ENCODE peak calls at places on chromosome 14, in eight cellular contexts. A is activated naive CD4-positive, alpha-beta T cell treated with anti-CD3 and anti-CD28 coated beads, Interleukin-2, amount 50 U/mL, for 16 hours; L is psoas muscle; T is NCI-H2081; D is nephron progenitor cell; V is A549; C is activated gamma-delta T cell treated with Interleukin-2 at 50 U/mL for 16 hours; O is neural crest cell. W is an unnamed sample.

GRCh38 chr14:69648480-69649414 is 37.4 kb downstream of the SUSD6 start:
- DNase-seq in L (no peak), O (no peak), V (peak), D (no peak), T (peak), C (no peak), A (no peak), W (no peak)

GRCh38 chr14:69587389-69587788 is 12.7 kb upstream of the CCDC177 start:
- DNase-seq in D (no peak), V (no peak), C (no peak), L (no peak), A (no peak), T (no peak), O (no peak), W (no peak)

GRCh38 chr14:76293221-76293620 is 82.7 kb upstream of the ESRRB start:
- DNase-seq in A (no peak), O (no peak), V (no peak), L (no peak), C (no peak), D (no peak), T (no peak), W (no peak)

GRCh38 chr14:63662776-63663175 is 21.1 kb upstream of the WDR89 start:
- DNase-seq in T (no peak), C (no peak), L (no peak), A (no peak), V (no peak), O (no peak), D (no peak), W (no peak)

GRCh38 chr14:38502241-38502640 is 246.3 kb upstream of the CLEC14A start:
- DNase-seq in T (no peak), V (no peak), D (no peak), A (no peak), O (no peak), C (no peak), L (no peak), W (no peak)

GRCh38 chr14:31420013-31420318 is 384 bp downstream of the HEATR5A start:
- DNase-seq in T (peak), A (peak), D (peak), V (peak), L (peak), C (peak), O (peak), W (peak)

GRCh38 chr14:67987596-67987995 is 168.0 kb downstream of the RAD51B start:
- DNase-seq in T (no peak), D (no peak), V (no peak), C (no peak), L (no peak), O (no peak), A (no peak), W (no peak)

GRCh38 chr14:50062438-50063039 is 53.8 kb downstream of the VCPKMT start:
- DNase-seq in L (no peak), V (peak), A (peak), O (no peak), C (peak), T (no peak), D (peak), W (peak)

GRCh38 chr14:55864890-55865655 is 253.1 kb upstream of the PELI2 start:
- DNase-seq in O (no peak), D (no peak), L (no peak), C (no peak), V (no peak), T (no peak), A (no peak), W (no peak)

GRCh38 chr14:52272375-52272774 is 4.9 kb downstream of the PTGDR start:
- DNase-seq in C (peak), T (no peak), D (no peak), V (peak), O (no peak), A (no peak), L (no peak), W (peak)

GRCh38 chr14:100106260-100106659 is 41.0 kb downstream of the EVL start:
- DNase-seq in L (no peak), D (no peak), V (no peak), T (no peak), C (peak), O (no peak), A (peak), W (no peak)